ENCODE peak calls at places on chromosome 15, in five cellular contexts. One of them, this sample, is unnamed.

GRCh38 chr15:64865126-64865997 is 23.6 kb downstream of the PLEKHO2 start:
- DNase-seq in HFFc6: no peak
- DNase-seq in stimulated activated CD8-positive, alpha-beta memory T cell treated with anti-CD3 and anti-CD28 coated beads, Interleukin-15, amount 100 ng/mL, for 24 hours: no peak
- DNase-seq in brain microvascular endothelial cell: no peak
- DNase-seq in stimulated activated naive CD4-positive, alpha-beta T cell treated with Interleukin-2 at 50 U/mL for 16 hours: no peak
- DNase-seq in this sample: no peak

GRCh38 chr15:59933607-59934006 is 70.5 kb upstream of the FOXB1 start:
- DNase-seq in HFFc6: no peak
- DNase-seq in stimulated activated CD8-positive, alpha-beta memory T cell treated with anti-CD3 and anti-CD28 coated beads, Interleukin-15, amount 100 ng/mL, for 24 hours: no peak
- DNase-seq in brain microvascular endothelial cell: no peak
- DNase-seq in stimulated activated naive CD4-positive, alpha-beta T cell treated with Interleukin-2 at 50 U/mL for 16 hours: no peak
- DNase-seq in this sample: no peak

GRCh38 chr15:19987389-19988048 is 554.1 kb downstream of the GOLGA6L6 start:
- DNase-seq in HFFc6: no peak
- DNase-seq in stimulated activated CD8-positive, alpha-beta memory T cell treated with anti-CD3 and anti-CD28 coated beads, Interleukin-15, amount 100 ng/mL, for 24 hours: no peak
- DNase-seq in brain microvascular endothelial cell: no peak
- DNase-seq in stimulated activated naive CD4-positive, alpha-beta T cell treated with Interleukin-2 at 50 U/mL for 16 hours: no peak
- DNase-seq in this sample: no peak

GRCh38 chr15:59191855-59192237 is 14.8 kb upstream of the LDHAL6B start:
- DNase-seq in HFFc6: peak; percentile 95
- DNase-seq in stimulated activated CD8-positive, alpha-beta memory T cell treated with anti-CD3 and anti-CD28 coated beads, Interleukin-15, amount 100 ng/mL, for 24 hours: no peak
- DNase-seq in brain microvascular endothelial cell: peak; percentile 83
- DNase-seq in stimulated activated naive CD4-positive, alpha-beta T cell treated with Interleukin-2 at 50 U/mL for 16 hours: no peak
- DNase-seq in this sample: no peak

GRCh38 chr15:70998319-70998718 is 105.7 kb downstream of the LRRC49 start:
- DNase-seq in HFFc6: no peak
- DNase-seq in stimulated activated CD8-positive, alpha-beta memory T cell treated with anti-CD3 and anti-CD28 coated beads, Interleukin-15, amount 100 ng/mL, for 24 hours: no peak
- DNase-seq in brain microvascular endothelial cell: no peak
- DNase-seq in stimulated activated naive CD4-positive, alpha-beta T cell treated with Interleukin-2 at 50 U/mL for 16 hours: no peak
- DNase-seq in this sample: no peak

GRCh38 chr15:90029024-90029423 is 27.9 kb downstream of the ZNF710 start:
- DNase-seq in HFFc6: no peak
- DNase-seq in stimulated activated CD8-positive, alpha-beta memory T cell treated with anti-CD3 and anti-CD28 coated beads, Interleukin-15, amount 100 ng/mL, for 24 hours: no peak
- DNase-seq in brain microvascular endothelial cell: no peak
- DNase-seq in stimulated activated naive CD4-positive, alpha-beta T cell treated with Interleukin-2 at 50 U/mL for 16 hours: no peak
- DNase-seq in this sample: no peak

GRCh38 chr15:74036271-74037170 is 42.0 kb downstream of the PML start:
- DNase-seq in HFFc6: peak; percentile 52
- DNase-seq in stimulated activated CD8-positive, alpha-beta memory T cell treated with anti-CD3 and anti-CD28 coated beads, Interleukin-15, amount 100 ng/mL, for 24 hours: no peak
- DNase-seq in brain microvascular endothelial cell: peak; percentile 54
- DNase-seq in stimulated activated naive CD4-positive, alpha-beta T cell treated with Interleukin-2 at 50 U/mL for 16 hours: no peak
- DNase-seq in this sample: no peak

GRCh38 chr15:45790325-45790943 is 155.6 kb downstream of the SQOR start:
- DNase-seq in HFFc6: no peak
- DNase-seq in stimulated activated CD8-positive, alpha-beta memory T cell treated with anti-CD3 and anti-CD28 coated beads, Interleukin-15, amount 100 ng/mL, for 24 hours: no peak
- DNase-seq in brain microvascular endothelial cell: peak; percentile 28
- DNase-seq in stimulated activated naive CD4-positive, alpha-beta T cell treated with Interleukin-2 at 50 U/mL for 16 hours: no peak
- DNase-seq in this sample: no peak

GRCh38 chr15:52238149-52238548 is 47.0 kb upstream of the GNB5 start:
- DNase-seq in HFFc6: no peak
- DNase-seq in stimulated activated CD8-positive, alpha-beta memory T cell treated with anti-CD3 and anti-CD28 coated beads, Interleukin-15, amount 100 ng/mL, for 24 hours: no peak
- DNase-seq in brain microvascular endothelial cell: no peak
- DNase-seq in stimulated activated naive CD4-positive, alpha-beta T cell treated with Interleukin-2 at 50 U/mL for 16 hours: no peak
- DNase-seq in this sample: no peak

GRCh38 chr15:79113831-79114230 is 23.3 kb upstream of the RASGRF1 start:
- DNase-seq in HFFc6: no peak
- DNase-seq in stimulated activated CD8-positive, alpha-beta memory T cell treated with anti-CD3 and anti-CD28 coated beads, Interleukin-15, amount 100 ng/mL, for 24 hours: no peak
- DNase-seq in brain microvascular endothelial cell: no peak
- DNase-seq in stimulated activated naive CD4-positive, alpha-beta T cell treated with Interleukin-2 at 50 U/mL for 16 hours: no peak
- DNase-seq in this sample: no peak

GRCh38 chr15:39873978-39874377 is 46.1 kb downstream of the GPR176 start:
- DNase-seq in HFFc6: no peak
- DNase-seq in stimulated activated CD8-positive, alpha-beta memory T cell treated with anti-CD3 and anti-CD28 coated beads, Interleukin-15, amount 100 ng/mL, for 24 hours: no peak
- DNase-seq in brain microvascular endothelial cell: no peak
- DNase-seq in stimulated activated naive CD4-positive, alpha-beta T cell treated with Interleukin-2 at 50 U/mL for 16 hours: no peak
- DNase-seq in this sample: no peak

GRCh38 chr15:39497759-39498565 is 82.9 kb upstream of the THBS1 start:
- DNase-seq in HFFc6: no peak
- DNase-seq in stimulated activated CD8-positive, alpha-beta memory T cell treated with anti-CD3 and anti-CD28 coated beads, Interleukin-15, amount 100 ng/mL, for 24 hours: no peak
- DNase-seq in brain microvascular endothelial cell: no peak
- DNase-seq in stimulated activated naive CD4-positive, alpha-beta T cell treated with Interleukin-2 at 50 U/mL for 16 hours: no peak
- DNase-seq in this sample: no peak

GRCh38 chr15:68644088-68644904 is 65.5 kb downstream of the CORO2B start:
- DNase-seq in HFFc6: peak; percentile 84
- DNase-seq in stimulated activated CD8-positive, alpha-beta memory T cell treated with anti-CD3 and anti-CD28 coated beads, Interleukin-15, amount 100 ng/mL, for 24 hours: no peak
- DNase-seq in brain microvascular endothelial cell: peak; percentile 64
- DNase-seq in stimulated activated naive CD4-positive, alpha-beta T cell treated with Interleukin-2 at 50 U/mL for 16 hours: no peak
- DNase-seq in this sample: no peak

GRCh38 chr15:38174691-38175090 is 77.9 kb upstream of the SPRED1 start:
- DNase-seq in HFFc6: no peak
- DNase-seq in stimulated activated CD8-positive, alpha-beta memory T cell treated with anti-CD3 and anti-CD28 coated beads, Interleukin-15, amount 100 ng/mL, for 24 hours: no peak
- DNase-seq in brain microvascular endothelial cell: no peak
- DNase-seq in stimulated activated naive CD4-positive, alpha-beta T cell treated with Interleukin-2 at 50 U/mL for 16 hours: no peak
- DNase-seq in this sample: no peak

GRCh38 chr15:23467110-23467600 is 20.1 kb upstream of the GOLGA6L2 start:
- DNase-seq in HFFc6: peak; percentile 40
- DNase-seq in stimulated activated CD8-positive, alpha-beta memory T cell treated with anti-CD3 and anti-CD28 coated beads, Interleukin-15, amount 100 ng/mL, for 24 hours: no peak
- DNase-seq in brain microvascular endothelial cell: no peak
- DNase-seq in stimulated activated naive CD4-positive, alpha-beta T cell treated with Interleukin-2 at 50 U/mL for 16 hours: no peak
- DNase-seq in this sample: no peak

GRCh38 chr15:38867556-38867955 is 302.9 kb upstream of the RASGRP1 start:
- DNase-seq in HFFc6: no peak
- DNase-seq in stimulated activated CD8-positive, alpha-beta memory T cell treated with anti-CD3 and anti-CD28 coated beads, Interleukin-15, amount 100 ng/mL, for 24 hours: no peak
- DNase-seq in brain microvascular endothelial cell: no peak
- DNase-seq in stimulated activated naive CD4-positive, alpha-beta T cell treated with Interleukin-2 at 50 U/mL for 16 hours: no peak
- DNase-seq in this sample: no peak

GRCh38 chr15:61780278-61780677 is 280.0 kb downstream of the VPS13C start:
- DNase-seq in HFFc6: no peak
- DNase-seq in stimulated activated CD8-positive, alpha-beta memory T cell treated with anti-CD3 and anti-CD28 coated beads, Interleukin-15, amount 100 ng/mL, for 24 hours: no peak
- DNase-seq in brain microvascular endothelial cell: no peak
- DNase-seq in stimulated activated naive CD4-positive, alpha-beta T cell treated with Interleukin-2 at 50 U/mL for 16 hours: no peak
- DNase-seq in this sample: no peak

GRCh38 chr15:98684441-98684840 is 36.1 kb downstream of the IGF1R start:
- DNase-seq in HFFc6: peak; percentile 76
- DNase-seq in stimulated activated CD8-positive, alpha-beta memory T cell treated with anti-CD3 and anti-CD28 coated beads, Interleukin-15, amount 100 ng/mL, for 24 hours: no peak
- DNase-seq in brain microvascular endothelial cell: no peak
- DNase-seq in stimulated activated naive CD4-positive, alpha-beta T cell treated with Interleukin-2 at 50 U/mL for 16 hours: no peak
- DNase-seq in this sample: no peak

GRCh38 chr15:101162701-101163483 is 89.0 kb downstream of the CHSY1 start:
- DNase-seq in HFFc6: no peak
- DNase-seq in stimulated activated CD8-positive, alpha-beta memory T cell treated with anti-CD3 and anti-CD28 coated beads, Interleukin-15, amount 100 ng/mL, for 24 hours: no peak
- DNase-seq in brain microvascular endothelial cell: no peak
- DNase-seq in stimulated activated naive CD4-positive, alpha-beta T cell treated with Interleukin-2 at 50 U/mL for 16 hours: no peak
- DNase-seq in this sample: no peak

GRCh38 chr15:47516576-47517371 is 200.5 kb upstream of the SEMA6D start:
- DNase-seq in HFFc6: peak; percentile 11
- DNase-seq in stimulated activated CD8-positive, alpha-beta memory T cell treated with anti-CD3 and anti-CD28 coated beads, Interleukin-15, amount 100 ng/mL, for 24 hours: no peak
- DNase-seq in brain microvascular endothelial cell: no peak
- DNase-seq in stimulated activated naive CD4-positive, alpha-beta T cell treated with Interleukin-2 at 50 U/mL for 16 hours: no peak
- DNase-seq in this sample: no peak

GRCh38 chr15:74259821-74260502 is 23.8 kb downstream of the CCDC33 start:
- DNase-seq in HFFc6: no peak
- DNase-seq in stimulated activated CD8-positive, alpha-beta memory T cell treated with anti-CD3 and anti-CD28 coated beads, Interleukin-15, amount 100 ng/mL, for 24 hours: no peak
- DNase-seq in brain microvascular endothelial cell: no peak
- DNase-seq in stimulated activated naive CD4-positive, alpha-beta T cell treated with Interleukin-2 at 50 U/mL for 16 hours: no peak
- DNase-seq in this sample: no peak

GRCh38 chr15:46786886-46787285 is 930.4 kb upstream of the SEMA6D start:
- DNase-seq in HFFc6: no peak
- DNase-seq in stimulated activated CD8-positive, alpha-beta memory T cell treated with anti-CD3 and anti-CD28 coated beads, Interleukin-15, amount 100 ng/mL, for 24 hours: no peak
- DNase-seq in brain microvascular endothelial cell: no peak
- DNase-seq in stimulated activated naive CD4-positive, alpha-beta T cell treated with Interleukin-2 at 50 U/mL for 16 hours: no peak
- DNase-seq in this sample: no peak

GRCh38 chr15:62186578-62186977 is 21.5 kb upstream of the C2CD4B start:
- DNase-seq in HFFc6: no peak
- DNase-seq in stimulated activated CD8-positive, alpha-beta memory T cell treated with anti-CD3 and anti-CD28 coated beads, Interleukin-15, amount 100 ng/mL, for 24 hours: no peak
- DNase-seq in brain microvascular endothelial cell: no peak
- DNase-seq in stimulated activated naive CD4-positive, alpha-beta T cell treated with Interleukin-2 at 50 U/mL for 16 hours: no peak
- DNase-seq in this sample: no peak

GRCh38 chr15:43541785-43542184 is 24.4 kb downstream of the MAP1A start:
- DNase-seq in HFFc6: no peak
- DNase-seq in stimulated activated CD8-positive, alpha-beta memory T cell treated with anti-CD3 and anti-CD28 coated beads, Interleukin-15, amount 100 ng/mL, for 24 hours: no peak
- DNase-seq in brain microvascular endothelial cell: no peak
- DNase-seq in stimulated activated naive CD4-positive, alpha-beta T cell treated with Interleukin-2 at 50 U/mL for 16 hours: no peak
- DNase-seq in this sample: no peak

GRCh38 chr15:73851679-73852078 is 21.7 kb upstream of the TBC1D21 start:
- DNase-seq in HFFc6: peak; percentile 11
- DNase-seq in stimulated activated CD8-positive, alpha-beta memory T cell treated with anti-CD3 and anti-CD28 coated beads, Interleukin-15, amount 100 ng/mL, for 24 hours: no peak
- DNase-seq in brain microvascular endothelial cell: peak; percentile 46
- DNase-seq in stimulated activated naive CD4-positive, alpha-beta T cell treated with Interleukin-2 at 50 U/mL for 16 hours: peak; percentile 3
- DNase-seq in this sample: no peak

GRCh38 chr15:82539690-82540054 is 585 bp downstream of the RPS17 start:
- DNase-seq in HFFc6: no peak
- DNase-seq in stimulated activated CD8-positive, alpha-beta memory T cell treated with anti-CD3 and anti-CD28 coated beads, Interleukin-15, amount 100 ng/mL, for 24 hours: no peak
- DNase-seq in brain microvascular endothelial cell: no peak
- DNase-seq in stimulated activated naive CD4-positive, alpha-beta T cell treated with Interleukin-2 at 50 U/mL for 16 hours: no peak
- DNase-seq in this sample: no peak

GRCh38 chr15:26771168-26771916 is 1.5 kb downstream of the GABRB3 start:
- DNase-seq in HFFc6: no peak
- DNase-seq in stimulated activated CD8-positive, alpha-beta memory T cell treated with anti-CD3 and anti-CD28 coated beads, Interleukin-15, amount 100 ng/mL, for 24 hours: no peak
- DNase-seq in brain microvascular endothelial cell: no peak
- DNase-seq in stimulated activated naive CD4-positive, alpha-beta T cell treated with Interleukin-2 at 50 U/mL for 16 hours: no peak
- DNase-seq in this sample: no peak

GRCh38 chr15:98513428-98513991 is 134.8 kb upstream of the IGF1R start:
- DNase-seq in HFFc6: no peak
- DNase-seq in stimulated activated CD8-positive, alpha-beta memory T cell treated with anti-CD3 and anti-CD28 coated beads, Interleukin-15, amount 100 ng/mL, for 24 hours: no peak
- DNase-seq in brain microvascular endothelial cell: no peak
- DNase-seq in stimulated activated naive CD4-positive, alpha-beta T cell treated with Interleukin-2 at 50 U/mL for 16 hours: no peak
- DNase-seq in this sample: no peak

GRCh38 chr15:55998478-55998877 is 5.1 kb upstream of the NEDD4 start:
- DNase-seq in HFFc6: no peak
- DNase-seq in stimulated activated CD8-positive, alpha-beta memory T cell treated with anti-CD3 and anti-CD28 coated beads, Interleukin-15, amount 100 ng/mL, for 24 hours: no peak
- DNase-seq in brain microvascular endothelial cell: no peak
- DNase-seq in stimulated activated naive CD4-positive, alpha-beta T cell treated with Interleukin-2 at 50 U/mL for 16 hours: no peak
- DNase-seq in this sample: no peak

GRCh38 chr15:78634251-78635145 is 6.5 kb downstream of the CHRNB4 start:
- DNase-seq in HFFc6: no peak
- DNase-seq in stimulated activated CD8-positive, alpha-beta memory T cell treated with anti-CD3 and anti-CD28 coated beads, Interleukin-15, amount 100 ng/mL, for 24 hours: no peak
- DNase-seq in brain microvascular endothelial cell: no peak
- DNase-seq in stimulated activated naive CD4-positive, alpha-beta T cell treated with Interleukin-2 at 50 U/mL for 16 hours: no peak
- DNase-seq in this sample: no peak

GRCh38 chr15:97684249-97684648 is 276.3 kb upstream of the ARRDC4 start:
- DNase-seq in HFFc6: no peak
- DNase-seq in stimulated activated CD8-positive, alpha-beta memory T cell treated with anti-CD3 and anti-CD28 coated beads, Interleukin-15, amount 100 ng/mL, for 24 hours: no peak
- DNase-seq in brain microvascular endothelial cell: no peak
- DNase-seq in stimulated activated naive CD4-positive, alpha-beta T cell treated with Interleukin-2 at 50 U/mL for 16 hours: no peak
- DNase-seq in this sample: no peak

GRCh38 chr15:73346735-73347312 is 21.9 kb downstream of the HCN4 start:
- DNase-seq in HFFc6: no peak
- DNase-seq in stimulated activated CD8-positive, alpha-beta memory T cell treated with anti-CD3 and anti-CD28 coated beads, Interleukin-15, amount 100 ng/mL, for 24 hours: peak; percentile 25
- DNase-seq in brain microvascular endothelial cell: peak; percentile 3
- DNase-seq in stimulated activated naive CD4-positive, alpha-beta T cell treated with Interleukin-2 at 50 U/mL for 16 hours: peak; percentile 43
- DNase-seq in this sample: peak; percentile 20

GRCh38 chr15:25733036-25733855 is 129.9 kb downstream of the ATP10A start:
- DNase-seq in HFFc6: no peak
- DNase-seq in stimulated activated CD8-positive, alpha-beta memory T cell treated with anti-CD3 and anti-CD28 coated beads, Interleukin-15, amount 100 ng/mL, for 24 hours: no peak
- DNase-seq in brain microvascular endothelial cell: no peak
- DNase-seq in stimulated activated naive CD4-positive, alpha-beta T cell treated with Interleukin-2 at 50 U/mL for 16 hours: no peak
- DNase-seq in this sample: no peak

GRCh38 chr15:43052860-43053259 is 53.0 kb downstream of the UBR1 start:
- DNase-seq in HFFc6: no peak
- DNase-seq in stimulated activated CD8-positive, alpha-beta memory T cell treated with anti-CD3 and anti-CD28 coated beads, Interleukin-15, amount 100 ng/mL, for 24 hours: no peak
- DNase-seq in brain microvascular endothelial cell: no peak
- DNase-seq in stimulated activated naive CD4-positive, alpha-beta T cell treated with Interleukin-2 at 50 U/mL for 16 hours: no peak
- DNase-seq in this sample: no peak

GRCh38 chr15:80920271-80920699 is 69.3 kb downstream of the MESD start:
- DNase-seq in HFFc6: no peak
- DNase-seq in stimulated activated CD8-positive, alpha-beta memory T cell treated with anti-CD3 and anti-CD28 coated beads, Interleukin-15, amount 100 ng/mL, for 24 hours: no peak
- DNase-seq in brain microvascular endothelial cell: no peak
- DNase-seq in stimulated activated naive CD4-positive, alpha-beta T cell treated with Interleukin-2 at 50 U/mL for 16 hours: no peak
- DNase-seq in this sample: no peak

GRCh38 chr15:69290346-69291164 is 8.2 kb upstream of the PAQR5 start:
- DNase-seq in HFFc6: no peak
- DNase-seq in stimulated activated CD8-positive, alpha-beta memory T cell treated with anti-CD3 and anti-CD28 coated beads, Interleukin-15, amount 100 ng/mL, for 24 hours: no peak
- DNase-seq in brain microvascular endothelial cell: no peak
- DNase-seq in stimulated activated naive CD4-positive, alpha-beta T cell treated with Interleukin-2 at 50 U/mL for 16 hours: no peak
- DNase-seq in this sample: no peak

GRCh38 chr15:98905981-98906711 is 101.4 kb downstream of the PGPEP1L start:
- DNase-seq in HFFc6: peak; percentile 27
- DNase-seq in stimulated activated CD8-positive, alpha-beta memory T cell treated with anti-CD3 and anti-CD28 coated beads, Interleukin-15, amount 100 ng/mL, for 24 hours: no peak
- DNase-seq in brain microvascular endothelial cell: peak; percentile 44
- DNase-seq in stimulated activated naive CD4-positive, alpha-beta T cell treated with Interleukin-2 at 50 U/mL for 16 hours: no peak
- DNase-seq in this sample: no peak

GRCh38 chr15:57680021-57680420 is 26.5 kb upstream of the POLR2M start:
- DNase-seq in HFFc6: peak; percentile 78
- DNase-seq in stimulated activated CD8-positive, alpha-beta memory T cell treated with anti-CD3 and anti-CD28 coated beads, Interleukin-15, amount 100 ng/mL, for 24 hours: no peak
- DNase-seq in brain microvascular endothelial cell: peak; percentile 65
- DNase-seq in stimulated activated naive CD4-positive, alpha-beta T cell treated with Interleukin-2 at 50 U/mL for 16 hours: no peak
- DNase-seq in this sample: no peak